ENCODE peak calls at places on chromosomes 6 and 20, in five cellular contexts. H is stomach, T is tibial nerve, J is heart left ventricle, S is Peyer's patch. I is an unnamed sample.

GRCh38 chr6:89667872-89668556 is 29.5 kb upstream of the LYRM2 start:
- DNase-seq in T (no peak), S (no peak), H (no peak), J (no peak), I (no peak)

GRCh38 chr20:37565134-37565811 is 37.6 kb upstream of the BLCAP start:
- DNase-seq in J (no peak), H (no peak), S (no peak), T (no peak), I (no peak)

GRCh38 chr6:47278545-47278944 is 31.2 kb downstream of the TNFRSF21 start:
- DNase-seq in T (no peak), J (no peak), S (no peak), H (no peak), I (no peak)

GRCh38 chr20:528923-529594 is 14.5 kb downstream of the CSNK2A1 start:
- DNase-seq in S (no peak), H (no peak), T (no peak), J (no peak), I (no peak)

GRCh38 chr20:49575551-49576060 is 7.7 kb upstream of the PTGIS start:
- DNase-seq in H (peak; percentile 63), T (peak; percentile 57), S (no peak), J (no peak), I (peak; percentile 50)

GRCh38 chr6:44486002-44486421 is 98.5 kb downstream of the CDC5L start:
- DNase-seq in J (no peak), S (no peak), T (no peak), H (no peak), I (no peak)

GRCh38 chr20:24547967-24548366 is 78.5 kb downstream of the SYNDIG1 start:
- DNase-seq in H (no peak), S (no peak), T (no peak), J (no peak), I (no peak)

GRCh38 chr20:57782631-57783041 is 72.8 kb upstream of the PMEPA1 start:
- DNase-seq in S (no peak), H (no peak), J (no peak), T (no peak), I (no peak)

GRCh38 chr6:130377911-130378310 is 12.1 kb downstream of the TMEM200A start:
- DNase-seq in J (no peak), S (peak; percentile 60), T (no peak), H (no peak), I (no peak)

GRCh38 chr20:57947421-57948176 is 237.8 kb upstream of the PMEPA1 start:
- DNase-seq in S (no peak), H (no peak), J (peak; percentile 46), T (no peak), I (no peak)

GRCh38 chr20:47236639-47236900 is 119.9 kb downstream of the ZMYND8 start:
- DNase-seq in S (no peak), T (no peak), H (no peak), J (no peak), I (no peak)

GRCh38 chr6:133240511-133241087 is 558 bp upstream of the EYA4 start:
- DNase-seq in T (no peak), H (no peak), J (peak; percentile 11), S (no peak), I (no peak)

GRCh38 chr6:101163611-101164010 is 229.9 kb upstream of the GRIK2 start:
- DNase-seq in H (no peak), T (no peak), J (no peak), S (no peak), I (no peak)

GRCh38 chr6:105884426-105884825 is 201.7 kb upstream of the PRDM1 start:
- DNase-seq in T (no peak), S (no peak), J (no peak), H (no peak), I (no peak)

GRCh38 chr20:22776369-22776768 is 192.0 kb upstream of the FOXA2 start:
- DNase-seq in T (no peak), J (no peak), S (no peak), H (no peak), I (no peak)

GRCh38 chr20:47713941-47714450 is 71.3 kb downstream of the SULF2 start:
- DNase-seq in H (no peak), J (no peak), S (no peak), T (peak; percentile 61), I (peak; percentile 61)

GRCh38 chr6:24664049-24664987 is 2.4 kb downstream of the TDP2 start:
- DNase-seq in H (no peak), T (no peak), J (no peak), S (no peak), I (no peak)

GRCh38 chr6:37304766-37305165 is 46.8 kb upstream of the TMEM217 start:
- DNase-seq in J (no peak), T (no peak), S (no peak), H (no peak), I (no peak)

GRCh38 chr6:158897236-158897635 is 78.1 kb upstream of the EZR start:
- DNase-seq in H (no peak), S (no peak), T (no peak), J (no peak), I (no peak)

GRCh38 chr20:8578191-8578690 is 446.2 kb downstream of the PLCB1 start:
- DNase-seq in J (no peak), H (no peak), S (no peak), T (no peak), I (no peak)

GRCh38 chr6:41826343-41827043 is 39.0 kb downstream of the TOMM6 start:
- DNase-seq in J (no peak), T (no peak), S (no peak), H (no peak), I (no peak)

GRCh38 chr6:41823178-41823577 is 35.7 kb downstream of the TOMM6 start:
- DNase-seq in J (no peak), S (no peak), T (no peak), H (no peak), I (no peak)

GRCh38 chr6:41824571-41825569 is 37.4 kb downstream of the TOMM6 start:
- DNase-seq in H (no peak), J (no peak), S (no peak), T (no peak), I (no peak)
- H3K27ac ChIP-seq in H (peak overlapping the region; percentile 13), J (no peak overlapping the region), S (no peak overlapping the region), T (no peak overlapping the region), I (no peak overlapping the region)

GRCh38 chr6:131851049-131851769 is 43.4 kb downstream of the ENPP1 start:
- DNase-seq in T (no peak), J (no peak), H (no peak), S (no peak), I (no peak)
- TF ChIP-seq POLR2A in T (no peak), J (no peak), H (no peak), S (no peak), I (no peak)

GRCh38 chr20:17873410-17874270 is 95.0 kb downstream of the SNX5 start:
- DNase-seq in S (peak; percentile 91), T (peak; percentile 94), H (peak; percentile 94), J (peak; percentile 82), I (peak; percentile 92)
- H3K27ac ChIP-seq in S (peak overlapping the region; percentile 73), T (peak overlapping the region; percentile 41), H (peak overlapping the region; percentile 73), J (peak overlapping the region; percentile 1), I (peak overlapping the region; percentile 79)

GRCh38 chr20:44703183-44703925 is 11.8 kb upstream of the CCN5 start:
- DNase-seq in H (no peak), T (no peak), S (no peak), J (no peak), I (no peak)
- TF ChIP-seq POLR2A in H (no peak), T (no peak), S (no peak), J (no peak), I (no peak)

GRCh38 chr20:10645205-10645570 is 28.6 kb downstream of the JAG1 start:
- DNase-seq in J (no peak), H (no peak), T (no peak), S (no peak), I (no peak)
- H3K27ac ChIP-seq in J (no peak overlapping the region), H (no peak overlapping the region), T (no peak overlapping the region), S (no peak overlapping the region), I (peak overlapping the region; percentile 35)

I was measured in uterus.